ENCODE peak calls at places on chromosomes 5 and 9, in five cellular contexts. B, W, N, T and S are unnamed samples.

GRCh38 chr5:176364765-176365662 is at the start of gene ARL10:
- DNase-seq in T (no peak), B (peak; percentile 33), W (no peak), N (peak; percentile 42), S (no peak)

GRCh38 chr5:17018871-17019270 is 82.8 kb upstream of the MYO10 start:
- DNase-seq in W (no peak), N (no peak), T (no peak), B (no peak), S (no peak)

GRCh38 chr5:125277494-125278154 is 531.2 kb upstream of the ZNF608 start:
- DNase-seq in W (peak; percentile 85), B (no peak), N (no peak), T (no peak), S (peak; percentile 50)

GRCh38 chr5:75044406-75044805 is 8.0 kb downstream of the GCNT4 start:
- DNase-seq in N (no peak), T (no peak), W (no peak), B (no peak), S (no peak)

GRCh38 chr5:179803651-179804598 is 2.7 kb downstream of the MGAT4B start:
- DNase-seq in W (no peak), B (no peak), T (peak; percentile 26), N (no peak), S (no peak)

GRCh38 chr9:134735441-134736175 is 94.0 kb downstream of the COL5A1 start:
- DNase-seq in T (no peak), N (no peak), W (no peak), B (peak; percentile 80), S (no peak)

GRCh38 chr5:92662741-92663140 is 918.3 kb downstream of the NR2F1-AS1 start:
- DNase-seq in W (no peak), B (no peak), T (no peak), N (no peak), S (no peak)

GRCh38 chr9:136624184-136624951 is 38.3 kb upstream of the EGFL7 start:
- DNase-seq in B (no peak), W (no peak), N (no peak), T (no peak), S (no peak)

GRCh38 chr9:96020822-96021615 is 145.5 kb downstream of the ERCC6L2 start:
- DNase-seq in N (peak; percentile 51), W (peak; percentile 8), B (peak; percentile 39), T (no peak), S (peak; percentile 4)

GRCh38 chr9:114721491-114722362 is 39.7 kb upstream of the TEX48 start:
- DNase-seq in B (no peak), T (no peak), N (no peak), W (no peak), S (peak; percentile 33)

GRCh38 chr5:61790678-61791077 is 458.6 kb downstream of the ZSWIM6 start:
- DNase-seq in N (no peak), T (no peak), B (no peak), W (no peak), S (peak; percentile 87)

GRCh38 chr5:149422429-149423286 is 43.6 kb upstream of the IL17B start:
- DNase-seq in N (peak; percentile 76), T (no peak), W (peak; percentile 76), B (peak; percentile 87), S (no peak)

GRCh38 chr9:133379153-133380086 is 3.3 kb downstream of the STKLD1 start:
- DNase-seq in T (no peak), B (no peak), N (no peak), W (no peak), S (no peak)
- TF ChIP-seq CTCF in T (no peak), B (no peak), N (no peak), W (no peak), S (no peak)

GRCh38 chr5:673837-674629 is 19.1 kb downstream of the TPPP start:
- DNase-seq in T (peak; percentile 45), W (no peak), B (peak; percentile 29), N (no peak), S (no peak)

GRCh38 chr5:675111-675875 is 17.9 kb downstream of the TPPP start:
- DNase-seq in N (no peak), T (no peak), W (no peak), B (peak; percentile 3), S (no peak)

GRCh38 chr5:675876-676698 is 17.1 kb downstream of the TPPP start:
- DNase-seq in N (no peak), W (no peak), T (no peak), B (no peak), S (no peak)

GRCh38 chr5:673140-673836 is 19.9 kb downstream of the TPPP start:
- DNase-seq in N (no peak), W (no peak), B (peak; percentile 4), T (no peak), S (no peak)

DNA sequence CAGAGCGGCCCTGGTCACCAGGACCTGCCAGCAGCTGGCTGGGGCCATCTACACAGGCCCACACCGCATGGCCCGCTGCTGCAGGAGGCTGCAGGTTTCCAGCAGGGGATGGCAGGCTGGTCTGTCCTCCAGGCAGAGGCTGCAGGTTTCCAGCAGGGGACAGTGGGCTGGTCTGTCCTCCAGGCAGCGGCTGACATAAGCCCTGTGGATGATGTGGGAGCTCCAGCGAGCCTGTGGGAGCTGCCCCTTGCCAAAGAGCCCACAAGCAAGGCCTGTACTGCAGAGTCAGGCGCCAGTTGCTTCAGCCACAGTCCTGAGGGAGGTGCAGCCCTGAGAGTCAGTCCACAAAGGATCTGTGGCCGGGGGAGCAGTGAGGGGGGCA is 18.5 kb downstream of the TPPP start:
- DNase-seq in W (no peak), N (no peak), T (peak; percentile 45), B (peak; percentile 3), S (peak; percentile 33)
- TF ChIP-seq CTCF in W (no peak), N (no peak), T (no peak), B (no peak), S (no peak)

GRCh38 chr5:72093231-72093630 is 14.0 kb upstream of the MAP1B start:
- DNase-seq in T (no peak), B (no peak), N (no peak), W (no peak), S (no peak)
- TF ChIP-seq CTCF in T (no peak), B (no peak), N (no peak), W (no peak), S (no peak)

GRCh38 chr9:3181049-3181953 is 337.4 kb upstream of the PUM3 start:
- DNase-seq in W (no peak), T (no peak), B (no peak), N (peak; percentile 73), S (peak; percentile 24)
- TF ChIP-seq CTCF in W (peak; percentile 47), T (no peak), B (no peak), N (peak; percentile 46), S (no peak)

GRCh38 chr5:43068037-43068436 is 27.9 kb upstream of the ANXA2R start:
- DNase-seq in N (no peak), T (no peak), W (no peak), B (no peak), S (no peak)

GRCh38 chr5:43078956-43079355 is 38.8 kb upstream of the ANXA2R start:
- DNase-seq in N (no peak), T (peak; percentile 52), B (no peak), W (peak; percentile 82), S (no peak)

GRCh38 chr5:43074987-43075318 is 34.8 kb upstream of the ANXA2R start:
- DNase-seq in T (no peak), B (no peak), W (no peak), N (no peak), S (no peak)

GRCh38 chr5:43075319-43076293 is 35.5 kb upstream of the ANXA2R start:
- DNase-seq in B (peak; percentile 40), T (no peak), N (no peak), W (peak; percentile 82), S (no peak)

DNA sequence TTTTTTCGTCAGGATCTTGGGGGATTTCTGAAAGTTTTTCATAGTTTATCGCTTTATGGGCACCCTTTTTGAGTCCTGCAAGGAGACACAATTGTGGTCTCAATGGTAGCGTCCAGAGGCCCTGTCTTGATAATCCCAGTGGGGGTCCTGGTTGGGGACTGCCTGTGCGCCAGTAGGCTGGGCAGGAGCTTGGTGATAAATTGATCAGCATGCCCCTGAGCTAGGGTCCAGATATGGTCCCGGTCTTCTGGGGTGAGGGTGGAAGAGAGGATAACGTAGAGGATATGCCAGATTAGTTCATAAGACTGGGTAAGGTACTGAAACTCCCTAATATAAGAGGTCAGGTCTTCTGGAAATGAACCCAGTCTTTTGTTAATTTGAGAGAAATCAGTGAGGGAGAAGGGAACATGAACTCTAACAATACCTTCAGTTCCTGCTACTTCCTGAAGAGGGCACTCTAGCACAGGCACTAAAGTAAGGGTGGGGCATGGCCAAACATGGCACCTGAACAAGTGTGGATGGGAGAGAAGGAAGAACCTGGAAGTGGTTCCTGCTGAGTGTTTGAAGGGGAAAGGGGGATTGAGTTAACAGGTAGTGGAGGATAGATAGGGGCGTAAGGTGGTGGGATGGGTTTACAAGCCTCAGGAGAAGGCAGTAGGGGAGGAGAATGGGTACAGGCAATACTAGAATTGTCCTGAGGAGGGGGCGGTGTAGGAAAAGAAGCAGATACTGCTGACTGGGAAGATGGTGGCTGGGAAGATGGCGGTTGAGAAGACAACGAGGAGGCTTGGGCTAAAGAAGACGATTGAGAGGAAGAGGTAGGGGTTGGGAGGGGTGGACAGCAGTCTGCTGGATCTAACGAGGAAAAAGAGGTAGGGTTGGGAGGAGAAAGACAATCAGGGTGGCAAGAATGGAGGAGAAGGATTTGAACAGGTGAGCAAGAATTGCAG is 33.8 kb upstream of the ANXA2R start:
- DNase-seq in T (peak; percentile 55), B (no peak), N (no peak), W (peak; percentile 41), S (peak; percentile 36)
- TF ChIP-seq CTCF in T (peak; percentile 97), B (peak; percentile 32), N (peak; percentile 32), W (peak; percentile 72), S (peak; percentile 51)